ENCODE peak calls at places on chromosomes 11 and 22, in six cellular contexts. W, A, I, P, H and G are unnamed samples.

GRCh38 chr11:9473408-9473807 is 12.6 kb downstream of the ZNF143 start:
- DNase-seq in A (no peak), H (no peak), W (no peak), I (no peak), P (no peak), G (no peak)

GRCh38 chr11:6757373-6757967 is 14.3 kb downstream of the OR2AG2 start:
- DNase-seq in P (peak), I (peak), H (no peak), A (peak), W (peak), G (no peak)

GRCh38 chr22:35183917-35184316 is 73.4 kb upstream of the HMGXB4 start:
- DNase-seq in A (no peak), I (no peak), W (no peak), H (no peak), P (no peak), G (no peak)

GRCh38 chr11:114399903-114400221 is 449 bp downstream of the C11orf71 start:
- DNase-seq in A (peak), I (peak), P (no peak), W (no peak), H (no peak), G (no peak)

GRCh38 chr22:20638143-20638870 is 130.9 kb downstream of the MED15 start:
- DNase-seq in H (no peak), A (no peak), I (no peak), W (no peak), P (no peak), G (no peak)

GRCh38 chr22:43859176-43859575 is 3.1 kb downstream of the SULT4A1 start:
- DNase-seq in W (no peak), H (peak), I (no peak), A (no peak), P (no peak), G (no peak)

GRCh38 chr11:128417607-128418324 is 169.6 kb downstream of the ETS1 start:
- DNase-seq in P (no peak), W (no peak), A (no peak), I (peak), H (no peak), G (no peak)

GRCh38 chr22:26588749-26589366 is 1.1 kb downstream of the TPST2 start:
- DNase-seq in W (no peak), H (peak), I (no peak), P (no peak), A (no peak), G (no peak)

GRCh38 chr22:21702700-21703683 is 32.6 kb downstream of the YPEL1 start:
- DNase-seq in I (no peak), A (no peak), P (no peak), W (no peak), H (no peak), G (no peak)

GRCh38 chr11:79100093-79100704 is 340.6 kb downstream of the TENM4 start:
- DNase-seq in W (peak), A (peak), I (peak), P (peak), H (no peak), G (no peak)

GRCh38 chr22:47954107-47954506 is 1191.7 kb downstream of the TBC1D22A start:
- DNase-seq in I (no peak), W (no peak), P (no peak), H (no peak), A (no peak), G (no peak)

GRCh38 chr11:79028214-79028613 is 412.6 kb downstream of the TENM4 start:
- DNase-seq in A (no peak), I (no peak), H (no peak), P (no peak), W (no peak), G (no peak)

GRCh38 chr22:41445171-41446056 is 1.2 kb downstream of the TOB2 start:
- DNase-seq in P (peak), I (peak), H (peak), W (peak), A (peak), G (no peak)

GRCh38 chr11:2399488-2400068 is 972 bp upstream of the TSSC4 start:
- DNase-seq in W (no peak), A (peak), H (no peak), I (peak), P (no peak), G (no peak)

GRCh38 chr11:70899616-70900015 is 352.8 kb downstream of the SHANK2 start:
- DNase-seq in W (no peak), H (peak), P (no peak), A (no peak), I (no peak), G (no peak)
- TF ChIP-seq CTCF in W (no peak), H (no peak), P (no peak), A (no peak), I (no peak), G (no peak)

DNA sequence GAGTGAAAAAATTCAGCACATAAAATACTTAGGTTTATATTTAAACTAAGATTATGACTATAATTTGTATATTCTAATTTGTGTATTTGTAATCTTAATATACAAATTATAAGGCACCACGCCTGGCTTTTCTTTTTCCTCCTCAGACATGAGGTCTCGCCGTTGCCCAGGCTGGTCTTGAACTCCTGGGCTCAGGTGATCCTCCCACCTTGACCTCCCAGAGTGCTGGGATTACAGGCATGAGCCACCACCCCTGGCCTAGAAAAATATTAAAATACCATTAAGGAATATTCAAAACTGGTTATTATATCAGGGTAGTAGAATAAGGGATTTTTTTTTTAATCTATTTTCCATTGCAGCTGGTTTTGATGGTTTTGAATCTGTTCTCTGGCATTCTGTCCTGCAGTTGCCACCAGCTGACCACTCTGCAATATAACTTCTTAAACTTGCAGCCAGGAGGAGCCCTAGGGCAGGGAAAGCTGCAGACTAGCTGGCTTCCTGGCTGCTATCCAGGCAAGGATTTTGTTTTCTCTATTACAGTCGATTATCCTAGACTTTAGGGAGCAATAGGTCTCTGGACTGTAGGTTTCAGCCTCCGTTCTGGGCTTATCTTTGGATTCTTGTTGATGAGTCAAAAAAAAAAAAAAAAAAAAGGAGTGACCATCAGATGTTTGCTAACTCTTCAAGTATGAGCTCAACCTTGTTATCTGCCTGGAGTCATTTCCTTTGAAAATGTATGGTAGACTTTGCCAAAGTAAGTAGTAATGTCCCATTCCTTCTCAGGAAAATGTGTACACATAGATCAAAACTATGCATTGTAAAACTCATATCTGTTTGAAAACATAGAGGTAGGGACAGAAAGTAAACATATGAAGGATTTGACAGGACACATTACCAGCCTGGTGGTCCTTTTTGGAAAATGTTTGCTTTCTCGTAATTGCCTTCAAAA is 13.2 kb downstream of the POLA2 start:
- DNase-seq in W (peak), A (peak), P (peak), H (peak), I (peak), G (peak)
- TF ChIP-seq CTCF in W (peak), A (peak), P (peak), H (peak), I (peak), G (peak)

GRCh38 chr22:46292727-46293126 is 3.9 kb upstream of the GTSE1 start:
- DNase-seq in P (no peak), H (no peak), I (no peak), A (no peak), W (no peak), G (no peak)

GRCh38 chr22:46290121-46290842 is 6.4 kb upstream of the GTSE1 start:
- DNase-seq in H (no peak), W (no peak), P (no peak), A (no peak), I (no peak), G (no peak)

GRCh38 chr22:46293591-46294260 is 2.9 kb upstream of the GTSE1 start:
- DNase-seq in I (no peak), W (peak), H (no peak), A (no peak), P (no peak), G (peak)

GRCh38 chr22:46290843-46291785 is 5.6 kb upstream of the GTSE1 start:
- DNase-seq in I (no peak), A (no peak), H (no peak), W (no peak), P (no peak), G (no peak)

DNA sequence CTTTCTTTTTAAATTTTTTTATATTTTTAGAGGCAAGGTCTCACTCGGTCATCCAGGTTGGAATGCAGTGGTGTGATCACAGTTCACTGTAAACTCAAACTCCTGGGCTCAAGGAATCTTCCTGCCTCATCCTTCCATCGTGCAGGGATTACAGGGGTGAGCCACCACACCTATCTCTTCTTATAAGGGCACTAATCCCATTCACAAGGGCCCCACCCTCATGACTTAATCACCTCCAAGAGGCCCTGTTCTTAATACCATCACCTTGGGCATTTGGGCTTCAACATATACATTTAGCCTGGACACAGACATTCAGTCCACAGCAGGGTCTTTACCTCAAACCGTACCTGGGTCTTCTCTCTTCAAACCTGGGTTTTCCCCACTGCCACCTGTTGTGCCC is 4.5 kb upstream of the GTSE1 start:
- DNase-seq in H (no peak), A (no peak), P (no peak), I (no peak), W (no peak), G (no peak)
- TF ChIP-seq CTCF in H (no peak), A (no peak), P (no peak), I (no peak), W (no peak), G (no peak)

GRCh38 chr11:61764606-61765260 is 12.3 kb downstream of the MYRF start:
- DNase-seq in A (peak), W (no peak), H (no peak), P (no peak), I (no peak), G (no peak)
- TF ChIP-seq CTCF in A (no peak), W (no peak), H (no peak), P (peak), I (no peak), G (no peak)

DNA sequence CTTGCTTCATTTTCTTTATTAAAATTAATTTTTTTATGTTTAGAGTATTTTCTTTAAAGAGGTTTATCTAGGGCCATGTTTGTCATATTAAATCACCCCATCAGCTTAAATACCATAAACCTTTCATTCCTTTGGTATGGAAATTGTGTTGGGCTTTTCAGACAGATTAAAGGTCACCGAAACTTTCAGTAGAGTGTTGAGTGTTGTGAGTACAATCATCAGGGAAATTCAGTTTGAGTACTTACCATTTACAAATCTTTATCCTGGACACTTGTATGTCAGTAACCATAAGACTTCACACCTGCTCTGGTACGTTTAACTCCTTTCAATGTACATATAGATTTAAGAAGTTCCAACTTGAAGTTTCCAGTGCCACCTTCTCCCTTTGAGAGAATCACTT is 12.0 kb downstream of the PRMT3 start:
- DNase-seq in P (no peak), A (no peak), W (no peak), H (no peak), I (no peak), G (no peak)
- TF ChIP-seq CTCF in P (no peak), A (no peak), W (no peak), H (no peak), I (no peak), G (no peak)

GRCh38 chr11:65355013-65355775 is 643 bp downstream of the TIGD3 start:
- DNase-seq in P (peak), I (no peak), W (peak), H (peak), A (peak), G (no peak)
- TF ChIP-seq CTCF in P (no peak), I (no peak), W (no peak), H (no peak), A (no peak), G (no peak)

GRCh38 chr11:76248210-76248609 is 41.9 kb upstream of the WNT11 start:
- DNase-seq in I (peak), P (no peak), H (peak), W (no peak), A (peak), G (no peak)
- TF ChIP-seq CTCF in I (no peak), P (no peak), H (no peak), W (no peak), A (peak), G (no peak)